ENCODE peak calls at places on chromosomes 11 and 22, in eight cellular contexts. O is SK-N-SH; G is activated T-helper 9 cell treated with anti-CD3 and anti-CD28 coated beads, Interleukin-2, amount 50 U/mL, for 16 hours; J is breast epithelium; T is osteoblast; V is AG10803; Z is LHCN-M2; F is GM20000. Y is an unnamed sample.

GRCh38 chr11:130131957-130132850 is 27.4 kb upstream of the ST14 start:
- DNase-seq in O (peak; percentile 83), G (no peak), J (no peak), T (peak; percentile 87), V (peak; percentile 66), Z (peak; percentile 60), F (peak; percentile 74), Y (peak; percentile 38)

GRCh38 chr22:48099251-48099650 is 1336.8 kb downstream of the TBC1D22A start:
- DNase-seq in O (no peak), G (no peak), J (peak; percentile 25), T (no peak), V (no peak), Z (no peak), F (no peak), Y (no peak)

GRCh38 chr11:93986716-93987115 is 34.4 kb upstream of the HEPHL1 start:
- DNase-seq in O (no peak), G (no peak), J (peak; percentile 60), T (no peak), V (peak; percentile 3), Z (peak; percentile 11), F (no peak), Y (no peak)

GRCh38 chr22:31899661-31900060 is 44.7 kb upstream of the YWHAH start:
- DNase-seq in O (no peak), G (no peak), J (no peak), T (no peak), V (no peak), Z (no peak), F (no peak), Y (no peak)

GRCh38 chr11:119584193-119585037 is 144.6 kb downstream of the NECTIN1 start:
- DNase-seq in O (peak; percentile 83), G (no peak), J (no peak), T (peak; percentile 94), V (peak; percentile 56), Z (peak; percentile 58), F (no peak), Y (peak; percentile 70)

GRCh38 chr11:37394236-37394870 is 796.3 kb upstream of the RAG2 start:
- DNase-seq in O (no peak), G (no peak), J (no peak), T (no peak), V (no peak), Z (no peak), F (no peak), Y (no peak)

GRCh38 chr11:66011239-66011784 is 496 bp upstream of the CST6 start:
- DNase-seq in O (no peak), G (no peak), J (no peak), T (peak; percentile 86), V (peak; percentile 67), Z (no peak), F (peak; percentile 29), Y (no peak)

GRCh38 chr11:75319035-75319877 is 32.2 kb downstream of the ARRB1 start:
- DNase-seq in O (no peak), G (no peak), J (no peak), T (peak; percentile 73), V (no peak), Z (no peak), F (no peak), Y (no peak)

GRCh38 chr11:99640671-99641070 is 619.9 kb downstream of the CNTN5 start:
- DNase-seq in O (no peak), G (no peak), J (no peak), T (no peak), V (no peak), Z (no peak), F (no peak), Y (no peak)

GRCh38 chr11:81497202-81497804 is 1236.4 kb downstream of the FAM181B start:
- DNase-seq in O (peak; percentile 15), G (no peak), J (no peak), T (peak; percentile 15), V (peak; percentile 8), Z (peak; percentile 1), F (peak; percentile 38), Y (peak; percentile 14)

GRCh38 chr11:47538741-47539575 is 14.0 kb downstream of the CELF1 start:
- DNase-seq in O (no peak), G (no peak), J (no peak), T (no peak), V (no peak), Z (no peak), F (no peak), Y (no peak)